ENCODE peak calls at places on chromosome 22, in five cellular contexts. M, S, E, I and J are unnamed samples.

GRCh38 chr22:44033689-44034088 is 9.6 kb downstream of the PARVB start:
- DNase-seq in M (no peak), S (no peak), E (no peak), I (no peak), J (peak)

GRCh38 chr22:23888615-23889401 is 5.4 kb upstream of the MIF start:
- DNase-seq in M (no peak), S (no peak), E (no peak), I (no peak), J (no peak)

GRCh38 chr22:30196141-30196866 is 50.3 kb downstream of the LIF start:
- DNase-seq in M (peak), S (peak), E (peak), I (peak), J (peak)

GRCh38 chr22:31106001-31106571 is 1.3 kb downstream of the SELENOM start:
- DNase-seq in M (no peak), S (no peak), E (no peak), I (no peak), J (no peak)

GRCh38 chr22:40519948-40520331 is 116.6 kb downstream of the MRTFA start:
- DNase-seq in M (no peak), S (no peak), E (no peak), I (no peak), J (no peak)

GRCh38 chr22:23256986-23257888 is 76.9 kb downstream of the BCR start:
- DNase-seq in M (no peak), S (no peak), E (no peak), I (no peak), J (no peak)

GRCh38 chr22:42289671-42290269 is 19.3 kb upstream of the TCF20 start:
- DNase-seq in M (no peak), S (no peak), E (no peak), I (no peak), J (no peak)

GRCh38 chr22:46084943-46085830 is 65.1 kb upstream of the PPARA start:
- DNase-seq in M (peak), S (peak), E (no peak), I (no peak), J (no peak)

GRCh38 chr22:41968601-41969000 is 642 bp upstream of the SEPTIN3 start:
- DNase-seq in M (peak), S (no peak), E (no peak), I (peak), J (peak)

GRCh38 chr22:44648821-44649566 is 53.0 kb upstream of the PRR5 start:
- DNase-seq in M (no peak), S (no peak), E (no peak), I (no peak), J (no peak)

GRCh38 chr22:45284705-45285305 is at the start of gene UPK3A:
- DNase-seq in M (peak), S (peak), E (peak), I (peak), J (peak)

GRCh38 chr22:25081409-25081824 is 118.2 kb upstream of the CRYBB3 start:
- DNase-seq in M (no peak), S (no peak), E (peak), I (peak), J (no peak)

GRCh38 chr22:19648419-19648929 is 65.8 kb upstream of the SEPTIN5 start:
- DNase-seq in M (no peak), S (no peak), E (no peak), I (no peak), J (no peak)

GRCh38 chr22:30115705-30116104 is 35.4 kb downstream of the HORMAD2 start:
- DNase-seq in M (no peak), S (no peak), E (no peak), I (no peak), J (no peak)